ENCODE peak calls at places on chromosomes 4 and X, in six cellular contexts. J is K562, F is GM12891, Z is HepG2, E is H1, A is GM12878. X is an unnamed sample.
A peak's percentile ranks its signal among the peaks of the same experiment; 100 is the strongest.

GRCh38 chr4:109803924-109804571 is 2.2 kb upstream of the CFI start:
- DNase-seq in J (peak; percentile 57), F (peak; percentile 4), Z (peak; percentile 57), E (no peak), A (peak; percentile 7), X (no peak)

GRCh38 chr4:186946682-186947294 is 223.1 kb upstream of the FAT1 start:
- DNase-seq in J (peak; percentile 58), F (no peak), Z (peak; percentile 78), E (peak; percentile 46), A (no peak), X (no peak)

GRCh38 chrX:106606583-106606982 is 5.2 kb upstream of the RADX start:
- DNase-seq in J (no peak), F (no peak), Z (no peak), E (no peak), A (no peak), X (no peak)

GRCh38 chr4:31741321-31741720 is 1021.2 kb downstream of the PCDH7 start:
- DNase-seq in J (no peak), F (no peak), Z (no peak), E (no peak), A (no peak), X (no peak)

GRCh38 chr4:4663028-4663427 is 121.2 kb upstream of the STX18 start:
- DNase-seq in J (no peak), F (no peak), Z (no peak), E (no peak), A (no peak), X (no peak)

GRCh38 chr4:62135565-62136156 is 935.5 kb downstream of the ADGRL3 start:
- DNase-seq in J (no peak), F (no peak), Z (no peak), E (no peak), A (no peak), X (no peak)

GRCh38 chr4:72205831-72206230 is 174.0 kb downstream of the NPFFR2 start:
- DNase-seq in J (no peak), F (no peak), Z (no peak), E (no peak), A (no peak), X (no peak)

GRCh38 chr4:176883108-176883550 is 90.4 kb upstream of the VEGFC start:
- DNase-seq in J (no peak), F (no peak), Z (no peak), E (no peak), A (no peak), X (no peak)

GRCh38 chr4:149735796-149736195 is 79.8 kb downstream of the IQCM start:
- DNase-seq in J (no peak), F (no peak), Z (no peak), E (no peak), A (no peak), X (no peak)

GRCh38 chr4:60944070-60944469 is 256.1 kb upstream of the ADGRL3 start:
- DNase-seq in J (no peak), F (no peak), Z (peak; percentile 24), E (no peak), A (no peak), X (no peak)

GRCh38 chr4:55442541-55442940 is 46.8 kb downstream of the TMEM165 start:
- DNase-seq in J (no peak), F (no peak), Z (no peak), E (no peak), A (no peak), X (no peak)

GRCh38 chr4:6378493-6379445 is 93.6 kb downstream of the PPP2R2C start:
- DNase-seq in J (no peak), F (no peak), Z (no peak), E (no peak), A (no peak), X (no peak)

GRCh38 chr4:95546866-95547707 is 1.7 kb downstream of the UNC5C start:
- DNase-seq in J (no peak), F (no peak), Z (no peak), E (no peak), A (no peak), X (no peak)

GRCh38 chr4:122960298-122960985 is 38.0 kb upstream of the NUDT6 start:
- DNase-seq in J (no peak), F (no peak), Z (no peak), E (no peak), A (no peak), X (no peak)

GRCh38 chr4:2753444-2753843 is 2.7 kb downstream of the TNIP2 start:
- DNase-seq in J (no peak), F (no peak), Z (no peak), E (no peak), A (no peak), X (no peak)

GRCh38 chr4:150789864-150790263 is 207.9 kb downstream of the MAB21L2 start:
- DNase-seq in J (no peak), F (no peak), Z (no peak), E (no peak), A (no peak), X (no peak)
- TF ChIP-seq POLR2AphosphoS5 in J (no peak), F (no peak), Z (no peak), E (no peak), A (no peak), X (no peak)

GRCh38 chr4:138734746-138735145 is 280.8 kb upstream of the NOCT start:
- DNase-seq in J (no peak), F (no peak), Z (no peak), E (no peak), A (no peak), X (no peak)
- TF ChIP-seq TAF1 in J (no peak), F (no peak), Z (no peak), E (no peak), A (no peak), X (no peak)

DNA sequence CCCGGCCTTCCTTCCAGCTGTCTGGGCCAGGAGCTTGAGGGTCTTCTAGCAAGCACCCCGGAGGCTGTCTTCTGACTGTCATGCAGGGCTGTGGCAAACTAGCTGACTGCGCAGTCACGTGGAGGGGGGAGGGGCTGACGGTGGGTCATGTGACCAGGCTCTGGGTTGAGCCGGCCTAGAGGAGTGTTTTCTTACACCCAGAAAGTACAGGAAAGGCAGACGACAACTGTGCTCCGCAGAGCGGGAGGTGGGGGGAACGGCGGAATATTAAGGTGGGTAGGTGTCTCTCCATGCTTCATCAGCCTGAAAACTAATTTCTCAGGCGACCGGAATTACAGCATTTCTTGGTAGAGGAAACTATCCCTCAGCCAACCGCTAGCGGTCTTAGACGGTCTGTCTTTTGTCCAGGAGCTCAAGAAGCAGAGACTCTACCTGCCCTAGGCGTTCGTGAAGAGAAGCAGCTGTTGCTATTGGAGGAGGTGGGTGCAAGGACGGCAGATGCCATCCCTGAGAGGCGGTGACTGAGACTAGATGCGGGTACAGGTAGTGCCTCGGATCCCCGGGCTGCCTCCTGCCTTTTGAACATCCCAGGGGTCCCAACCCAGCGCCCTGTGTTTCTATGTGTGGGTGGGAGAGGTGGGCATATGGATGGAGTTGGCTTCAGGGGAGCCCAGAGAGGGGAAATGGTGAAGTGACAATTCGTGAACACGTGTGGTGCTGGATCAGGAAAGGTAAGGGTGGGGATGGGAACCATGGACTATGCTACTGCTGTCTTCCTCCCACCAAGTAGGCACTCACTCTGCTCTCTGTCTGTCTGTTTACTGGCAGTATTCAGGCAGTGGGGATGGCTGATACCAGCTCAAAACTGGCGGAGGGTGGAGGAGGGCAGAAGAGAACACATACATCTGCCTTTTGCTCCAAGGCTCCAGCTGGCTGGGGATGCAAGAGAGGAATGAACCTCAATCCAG is 8.8 kb downstream of the GPRASP1 start:
- DNase-seq in J (peak; percentile 79), F (peak; percentile 27), Z (peak; percentile 52), E (no peak), A (peak; percentile 28), X (peak; percentile 36)
- TF ChIP-seq POLR2A in J (peak; percentile 60), F (peak; percentile 60), Z (peak; percentile 60), E (peak; percentile 40), A (peak; percentile 80), X (peak; percentile 40)

GRCh38 chr4:136749988-136750387 is 782.3 kb downstream of the PCDH18 start:
- DNase-seq in J (no peak), F (no peak), Z (no peak), E (no peak), A (no peak), X (no peak)

GRCh38 chr4:136751530-136751929 is 780.8 kb downstream of the PCDH18 start:
- DNase-seq in J (no peak), F (no peak), Z (no peak), E (no peak), A (no peak), X (no peak)

GRCh38 chr4:136750898-136751297 is 781.4 kb downstream of the PCDH18 start:
- DNase-seq in J (no peak), F (no peak), Z (peak; percentile 5), E (no peak), A (no peak), X (no peak)

GRCh38 chr4:136748165-136748564 is 784.1 kb downstream of the PCDH18 start:
- DNase-seq in J (no peak), F (no peak), Z (no peak), E (no peak), A (no peak), X (no peak)

GRCh38 chr4:136748777-136749176 is 783.5 kb downstream of the PCDH18 start:
- DNase-seq in J (no peak), F (no peak), Z (no peak), E (no peak), A (no peak), X (no peak)
- TF ChIP-seq POLR2AphosphoS5 in J (no peak), F (no peak), Z (no peak), E (no peak), A (no peak), X (no peak)

GRCh38 chr4:159144112-159144694 is 41.3 kb downstream of the RAPGEF2 start:
- DNase-seq in J (no peak), F (no peak), Z (no peak), E (no peak), A (no peak), X (no peak)
- TF ChIP-seq TAF1 in J (no peak), F (no peak), Z (no peak), E (no peak), A (no peak), X (no peak)

GRCh38 chrX:40644821-40645358 is 2.5 kb downstream of the CXorf38 start:
- DNase-seq in J (peak; percentile 62), F (no peak), Z (peak; percentile 5), E (no peak), A (peak; percentile 68), X (peak; percentile 37)
- TF ChIP-seq POLR2A in J (no peak), F (peak; percentile 29), Z (no peak), E (no peak), A (peak; percentile 40), X (no peak)

DNA sequence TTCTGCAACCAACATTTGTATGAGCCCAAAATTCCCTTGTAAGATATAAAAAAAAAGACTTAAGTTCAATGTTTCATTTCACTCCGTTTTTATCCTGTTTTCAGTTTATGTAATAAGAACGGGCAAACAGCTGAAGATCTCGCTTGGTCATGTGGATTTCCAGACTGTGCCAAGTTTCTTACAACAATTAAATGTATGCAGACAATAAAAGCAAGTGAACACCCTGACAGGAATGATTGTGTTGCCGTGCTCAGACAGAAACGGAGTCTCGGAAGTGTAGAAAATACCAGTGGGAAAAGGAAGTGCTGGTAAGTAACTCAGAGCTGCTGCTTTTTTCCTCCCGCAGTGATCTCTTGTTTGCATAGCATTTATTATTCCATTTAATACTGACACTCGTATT is 2.8 kb downstream of the ANKRD37 start:
- DNase-seq in J (no peak), F (no peak), Z (no peak), E (no peak), A (no peak), X (no peak)
- TF ChIP-seq POLR2AphosphoS5 in J (no peak), F (no peak), Z (no peak), E (no peak), A (no peak), X (no peak)

DNA sequence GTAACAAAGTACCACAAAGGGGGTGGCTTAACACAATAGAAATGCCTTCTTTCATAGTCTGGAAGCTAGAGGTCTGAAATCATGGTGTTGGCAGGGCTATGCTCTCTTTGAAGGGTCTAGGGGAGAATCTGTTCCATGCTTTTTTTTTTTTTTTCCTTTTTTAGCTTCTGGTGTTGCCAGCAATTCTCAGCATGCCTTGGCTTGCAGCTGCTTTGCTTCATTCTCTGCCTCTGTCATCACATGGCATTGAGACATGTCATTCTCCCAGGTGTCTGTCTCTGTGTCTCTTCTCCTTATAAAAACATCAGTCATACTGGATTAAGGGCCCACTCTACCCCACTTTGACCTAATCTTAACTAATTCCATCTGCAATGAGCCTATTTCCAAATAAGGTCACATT is 78.6 kb upstream of the BOD1L1 start:
- DNase-seq in J (no peak), F (no peak), Z (no peak), E (no peak), A (no peak), X (no peak)
- TF ChIP-seq TAF1 in J (no peak), F (no peak), Z (no peak), E (no peak), A (no peak), X (no peak)

X was measured in GM12892.